ENCODE peak calls at places on chromosomes 1 and 21, in four cellular contexts. One of them, this sample, is unnamed.

GRCh38 chr1:207959141-207959825 is 48.4 kb upstream of the CD34 start:
- DNase-seq in HCT116: no peak
- DNase-seq in K562: no peak
- DNase-seq in H1: no peak
- DNase-seq in this sample: peak

GRCh38 chr21:46412521-46413364 is 45.9 kb upstream of the DIP2A start:
- DNase-seq in HCT116: no peak
- DNase-seq in K562: no peak
- DNase-seq in H1: no peak
- DNase-seq in this sample: no peak

GRCh38 chr1:85406887-85407593 is 57.9 kb downstream of the DDAH1 start:
- DNase-seq in HCT116: peak
- DNase-seq in K562: no peak
- DNase-seq in H1: no peak
- DNase-seq in this sample: no peak

GRCh38 chr1:46615735-46616134 is 876 bp downstream of the MOB3C start:
- DNase-seq in HCT116: no peak
- DNase-seq in K562: no peak
- DNase-seq in H1: no peak
- DNase-seq in this sample: no peak

GRCh38 chr1:207672525-207673130 is 27.7 kb downstream of the CR1L start:
- DNase-seq in HCT116: peak
- DNase-seq in K562: peak
- DNase-seq in H1: peak
- DNase-seq in this sample: peak

GRCh38 chr1:29703596-29703995 is 467.3 kb downstream of the PTPRU start:
- DNase-seq in HCT116: no peak
- DNase-seq in K562: peak
- DNase-seq in H1: no peak
- DNase-seq in this sample: peak

GRCh38 chr1:184035719-184036516 is 1.6 kb downstream of the COLGALT2 start:
- DNase-seq in HCT116: no peak
- DNase-seq in K562: peak
- DNase-seq in H1: no peak
- DNase-seq in this sample: no peak

GRCh38 chr1:203968728-203969127 is 104.2 kb upstream of the SOX13 start:
- DNase-seq in HCT116: no peak
- DNase-seq in K562: no peak
- DNase-seq in H1: no peak
- DNase-seq in this sample: no peak

GRCh38 chr1:27658951-27659496 is 13.0 kb downstream of the IFI6 start:
- DNase-seq in HCT116: no peak
- DNase-seq in K562: no peak
- DNase-seq in H1: no peak
- DNase-seq in this sample: peak

GRCh38 chr21:37878946-37879660 is 37.2 kb downstream of the KCNJ6 start:
- DNase-seq in HCT116: no peak
- DNase-seq in K562: peak
- DNase-seq in H1: no peak
- DNase-seq in this sample: no peak

GRCh38 chr1:228073870-228074545 is 8.5 kb upstream of the ARF1 start:
- DNase-seq in HCT116: no peak
- DNase-seq in K562: peak
- DNase-seq in H1: no peak
- DNase-seq in this sample: peak

GRCh38 chr1:117210831-117211261 is at the start of gene VTCN1:
- DNase-seq in HCT116: peak
- DNase-seq in K562: no peak
- DNase-seq in H1: no peak
- DNase-seq in this sample: no peak

GRCh38 chr1:178374016-178374415 is 122.7 kb downstream of the CLEC20A start:
- DNase-seq in HCT116: no peak
- DNase-seq in K562: no peak
- DNase-seq in H1: no peak
- DNase-seq in this sample: no peak

GRCh38 chr1:84689514-84690396 is 506 bp downstream of the SSX2IP start:
- DNase-seq in HCT116: no peak
- DNase-seq in K562: peak
- DNase-seq in H1: no peak
- DNase-seq in this sample: peak

GRCh38 chr1:169692766-169693460 is 18.5 kb downstream of the SELL start:
- DNase-seq in HCT116: no peak
- DNase-seq in K562: no peak
- DNase-seq in H1: no peak
- DNase-seq in this sample: no peak

GRCh38 chr1:4001461-4001860 is 101.4 kb upstream of the C1orf174 start:
- DNase-seq in HCT116: no peak
- DNase-seq in K562: no peak
- DNase-seq in H1: no peak
- DNase-seq in this sample: no peak

GRCh38 chr1:8862528-8862927 is 16.0 kb downstream of the ENO1 start:
- DNase-seq in HCT116: no peak
- DNase-seq in K562: peak
- DNase-seq in H1: no peak
- DNase-seq in this sample: peak

GRCh38 chr1:50450861-50451653 is 27.8 kb upstream of the DMRTA2 start:
- DNase-seq in HCT116: no peak
- DNase-seq in K562: no peak
- DNase-seq in H1: no peak
- DNase-seq in this sample: no peak

GRCh38 chr1:167442142-167442848 is 76.0 kb downstream of the CD247 start:
- DNase-seq in HCT116: peak
- DNase-seq in K562: peak
- DNase-seq in H1: no peak
- DNase-seq in this sample: peak

GRCh38 chr1:161013591-161014513 is 7.1 kb downstream of the F11R start:
- DNase-seq in HCT116: no peak
- DNase-seq in K562: peak
- DNase-seq in H1: no peak
- DNase-seq in this sample: peak

GRCh38 chr1:206002160-206002559 is 1.0 kb downstream of the RAB7B start:
- DNase-seq in HCT116: no peak
- DNase-seq in K562: no peak
- DNase-seq in H1: no peak
- DNase-seq in this sample: no peak

GRCh38 chr1:229139320-229139719 is 131.6 kb upstream of the RAB4A start:
- DNase-seq in HCT116: no peak
- DNase-seq in K562: no peak
- DNase-seq in H1: no peak
- DNase-seq in this sample: peak

GRCh38 chr1:12674358-12674757 is 30.5 kb downstream of the AADACL4 start:
- DNase-seq in HCT116: no peak
- DNase-seq in K562: no peak
- DNase-seq in H1: no peak
- DNase-seq in this sample: no peak

GRCh38 chr1:20168547-20169491 is 17.1 kb upstream of the UBXN10 start:
- DNase-seq in HCT116: no peak
- DNase-seq in K562: no peak
- DNase-seq in H1: no peak
- DNase-seq in this sample: no peak

GRCh38 chr1:158939180-158939579 is 7.8 kb downstream of the PYHIN1 start:
- DNase-seq in HCT116: no peak
- DNase-seq in K562: no peak
- DNase-seq in H1: no peak
- DNase-seq in this sample: no peak

GRCh38 chr1:190835658-190836057 is 358.0 kb upstream of the BRINP3 start:
- DNase-seq in HCT116: no peak
- DNase-seq in K562: no peak
- DNase-seq in H1: no peak
- DNase-seq in this sample: no peak

GRCh38 chr1:227919916-227920315 is 27.8 kb downstream of the WNT9A start:
- DNase-seq in HCT116: no peak
- DNase-seq in K562: peak
- DNase-seq in H1: no peak
- DNase-seq in this sample: peak

GRCh38 chr1:242871631-242872030 is 347.1 kb upstream of the PLD5 start:
- DNase-seq in HCT116: no peak
- DNase-seq in K562: no peak
- DNase-seq in H1: no peak
- DNase-seq in this sample: no peak

GRCh38 chr1:170700842-170701305 is 36.9 kb downstream of the PRRX1 start:
- DNase-seq in HCT116: no peak
- DNase-seq in K562: no peak
- DNase-seq in H1: no peak
- DNase-seq in this sample: no peak

GRCh38 chr21:36209626-36210171 is 53.1 kb downstream of the DOP1B start:
- DNase-seq in HCT116: peak
- DNase-seq in K562: peak
- DNase-seq in H1: no peak
- DNase-seq in this sample: peak

GRCh38 chr1:44049839-44050238 is 18.6 kb upstream of the SLC6A9 start:
- DNase-seq in HCT116: no peak
- DNase-seq in K562: no peak
- DNase-seq in H1: no peak
- DNase-seq in this sample: no peak
- H3K4me3 ChIP-seq in HCT116: no peak
- H3K4me3 ChIP-seq in K562: no peak
- H3K4me3 ChIP-seq in H1: no peak
- H3K4me3 ChIP-seq in this sample: no peak

GRCh38 chr1:226064168-226064815 is 1.8 kb downstream of the H3-3A start:
- DNase-seq in HCT116: no peak
- DNase-seq in K562: no peak
- DNase-seq in H1: no peak
- DNase-seq in this sample: peak
- TF ChIP-seq MAX in HCT116: no peak
- TF ChIP-seq MAX in K562: no peak
- TF ChIP-seq MAX in H1: no peak
- TF ChIP-seq MAX in this sample: no peak

GRCh38 chr1:150976879-150977694 is 2.5 kb upstream of the CERS2 start:
- DNase-seq in HCT116: peak
- DNase-seq in K562: peak
- DNase-seq in H1: no peak
- DNase-seq in this sample: peak
- H3K4me3 ChIP-seq in HCT116: peak
- H3K4me3 ChIP-seq in K562: peak
- H3K4me3 ChIP-seq in H1: no peak
- H3K4me3 ChIP-seq in this sample: peak

DNA sequence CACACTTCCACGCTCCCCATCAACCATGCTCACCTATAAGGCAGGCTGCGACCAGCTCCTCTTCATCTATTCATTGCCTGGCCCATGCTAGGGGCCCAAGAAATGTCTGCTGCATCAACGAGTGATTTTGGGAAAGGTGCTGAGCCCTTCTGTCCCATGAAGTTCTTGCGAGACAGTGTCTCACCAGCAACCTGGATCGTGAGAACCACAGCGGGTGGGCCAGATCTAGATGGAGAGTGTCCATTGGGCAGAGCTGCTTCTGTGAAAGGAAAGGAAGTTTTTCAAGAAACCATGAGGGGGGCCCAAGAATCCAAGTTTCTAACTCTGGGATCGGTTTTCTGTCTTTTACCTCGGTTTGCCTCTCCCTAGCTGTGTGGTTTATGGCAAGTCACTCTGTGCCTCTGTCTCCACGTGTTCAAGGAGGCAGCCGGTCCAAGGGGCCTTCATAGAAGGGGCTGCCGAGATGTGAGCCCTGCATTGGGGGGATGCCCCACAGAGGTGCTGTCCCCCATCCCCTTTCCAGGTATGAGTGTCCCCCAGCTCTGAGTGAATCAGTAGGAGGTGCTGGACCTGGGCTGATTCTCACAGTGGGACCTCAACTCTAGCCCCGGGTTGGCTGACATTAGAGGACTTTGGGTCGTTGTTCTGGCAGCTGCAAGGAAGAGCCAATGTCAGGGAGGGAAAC is 8.3 kb upstream of the PADI1 start:
- DNase-seq in HCT116: no peak
- DNase-seq in K562: no peak
- DNase-seq in H1: no peak
- DNase-seq in this sample: no peak
- TF ChIP-seq MAX in HCT116: no peak
- TF ChIP-seq MAX in K562: no peak
- TF ChIP-seq MAX in H1: no peak
- TF ChIP-seq MAX in this sample: no peak

DNA sequence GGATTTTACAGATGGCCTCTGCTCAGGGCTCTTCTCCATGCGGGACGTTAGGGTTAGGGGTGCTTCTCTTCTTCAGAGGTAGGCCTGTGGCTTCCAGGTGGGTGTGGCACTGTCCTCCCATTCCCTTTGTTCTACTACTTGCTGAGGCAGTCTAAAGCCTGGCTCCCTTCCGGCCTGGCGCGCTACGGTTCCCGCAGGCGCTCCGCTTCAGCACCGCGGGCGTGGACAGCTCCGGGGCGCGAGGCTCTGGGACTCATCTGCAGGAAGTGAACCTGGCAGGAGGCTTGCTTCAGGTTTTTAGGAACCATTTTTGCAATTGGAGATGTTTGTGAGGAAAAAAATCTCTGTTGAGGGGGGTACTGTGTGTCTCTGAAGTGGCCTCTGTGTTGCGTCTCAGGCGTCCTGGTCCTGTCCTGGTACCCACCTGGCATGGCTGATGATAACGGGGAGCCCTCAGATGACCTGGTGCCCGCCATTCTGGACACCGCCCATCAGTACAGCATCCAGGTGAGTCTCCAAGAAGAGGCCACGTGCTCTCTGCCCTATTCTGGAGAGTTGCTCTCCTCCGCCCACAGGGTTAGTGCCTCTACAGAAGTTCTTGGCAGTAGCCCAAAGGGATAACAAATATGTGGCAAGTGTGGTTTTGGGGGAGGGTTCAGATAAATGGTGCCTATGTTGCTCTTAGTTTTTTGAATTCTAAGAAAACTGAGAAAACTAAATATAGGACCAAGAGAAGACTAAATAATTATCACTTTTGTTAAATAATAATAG is 1.9 kb downstream of the MANEAL start:
- DNase-seq in HCT116: no peak
- DNase-seq in K562: peak
- DNase-seq in H1: peak
- DNase-seq in this sample: peak
- H3K4me3 ChIP-seq in HCT116: peak
- H3K4me3 ChIP-seq in K562: no peak
- H3K4me3 ChIP-seq in H1: peak
- H3K4me3 ChIP-seq in this sample: no peak

GRCh38 chr1:15442759-15443158 is 4.5 kb downstream of the CTRC start:
- DNase-seq in HCT116: no peak
- DNase-seq in K562: no peak
- DNase-seq in H1: no peak
- DNase-seq in this sample: no peak

GRCh38 chr1:15444476-15445389 is 6.5 kb downstream of the CTRC start:
- DNase-seq in HCT116: no peak
- DNase-seq in K562: peak
- DNase-seq in H1: no peak
- DNase-seq in this sample: no peak

GRCh38 chr1:15442119-15442518 is 3.9 kb downstream of the CTRC start:
- DNase-seq in HCT116: no peak
- DNase-seq in K562: no peak
- DNase-seq in H1: no peak
- DNase-seq in this sample: no peak

GRCh38 chr1:15441247-15441646 is 3.0 kb downstream of the CTRC start:
- DNase-seq in HCT116: no peak
- DNase-seq in K562: no peak
- DNase-seq in H1: no peak
- DNase-seq in this sample: no peak

GRCh38 chr1:15443281-15443680 is 5.0 kb downstream of the CTRC start:
- DNase-seq in HCT116: no peak
- DNase-seq in K562: no peak
- DNase-seq in H1: no peak
- DNase-seq in this sample: no peak
- TF ChIP-seq MAX in HCT116: no peak
- TF ChIP-seq MAX in K562: no peak
- TF ChIP-seq MAX in H1: no peak
- TF ChIP-seq MAX in this sample: no peak

GRCh38 chr1:119451158-119451557 is 36.2 kb downstream of the HSD3B2 start:
- DNase-seq in HCT116: no peak
- DNase-seq in K562: no peak
- DNase-seq in H1: no peak
- DNase-seq in this sample: no peak
- H3K4me3 ChIP-seq in HCT116: no peak
- H3K4me3 ChIP-seq in K562: no peak
- H3K4me3 ChIP-seq in H1: no peak
- H3K4me3 ChIP-seq in this sample: no peak